ENCODE peak calls at places on chromosomes 3 and 15, in eight cellular contexts. E is endothelial cell, J is T-helper 1 cell, Z is RCC 7860, C is NCI-H2081, G is H7, B is NCI-H1694 treated with DMSO at 0.1 percent for 48 hours, I is right atrium auricular region. X is an unnamed sample.

GRCh38 chr3:171556574-171557145 is 96.5 kb upstream of the TNIK start:
- DNase-seq in E (no peak), J (no peak), Z (peak), C (peak), G (no peak), B (peak), I (no peak), X (no peak)

GRCh38 chr3:188978772-188979171 is 193.0 kb upstream of the TPRG1 start:
- DNase-seq in E (no peak), J (no peak), Z (peak), C (no peak), G (no peak), B (peak), I (no peak), X (no peak)

GRCh38 chr3:119323401-119324107 is 29.4 kb downstream of the ARHGAP31 start:
- DNase-seq in E (no peak), J (peak), Z (no peak), C (peak), G (peak), B (no peak), I (no peak), X (no peak)

GRCh38 chr3:65667963-65668362 is 370.8 kb downstream of the MAGI1 start:
- DNase-seq in E (no peak), J (no peak), Z (no peak), C (no peak), G (no peak), B (no peak), I (no peak), X (no peak)

GRCh38 chr15:89876736-89877135 is 17.1 kb downstream of the AP3S2 start:
- DNase-seq in E (no peak), J (no peak), Z (no peak), C (no peak), G (no peak), B (no peak), I (no peak), X (no peak)

GRCh38 chr15:59736181-59736580 is 47.1 kb upstream of the BNIP2 start:
- DNase-seq in E (no peak), J (no peak), Z (no peak), C (no peak), G (peak), B (no peak), I (no peak), X (no peak)

GRCh38 chr15:66849393-66849745 is 147.3 kb downstream of the SMAD6 start:
- DNase-seq in E (no peak), J (no peak), Z (no peak), C (no peak), G (no peak), B (no peak), I (no peak), X (no peak)

GRCh38 chr15:57356636-57357035 is 19.7 kb upstream of the CGNL1 start:
- DNase-seq in E (no peak), J (no peak), Z (peak), C (no peak), G (no peak), B (no peak), I (no peak), X (no peak)

GRCh38 chr15:99474981-99475753 is 90.6 kb upstream of the MEF2A start:
- DNase-seq in E (no peak), J (no peak), Z (no peak), C (no peak), G (peak), B (no peak), I (peak), X (no peak)

GRCh38 chr3:132164469-132165092 is 129.8 kb upstream of the CPNE4 start:
- DNase-seq in E (no peak), J (no peak), Z (no peak), C (no peak), G (no peak), B (no peak), I (no peak), X (no peak)

GRCh38 chr15:64288577-64288976 is 67.4 kb downstream of the CSNK1G1 start:
- DNase-seq in E (no peak), J (no peak), Z (no peak), C (no peak), G (no peak), B (no peak), I (no peak), X (no peak)

GRCh38 chr15:28098766-28099554 is at the start of gene OCA2:
- DNase-seq in E (peak), J (peak), Z (no peak), C (no peak), G (peak), B (peak), I (no peak), X (no peak)

GRCh38 chr3:104286645-104287044 is 1080.1 kb upstream of the ALCAM start:
- DNase-seq in E (no peak), J (no peak), Z (no peak), C (no peak), G (no peak), B (no peak), I (no peak), X (no peak)

GRCh38 chr3:42500091-42500490 is 2.4 kb upstream of the VIPR1 start:
- DNase-seq in E (no peak), J (no peak), Z (no peak), C (no peak), G (no peak), B (no peak), I (peak), X (no peak)

GRCh38 chr3:43996379-43997301 is 245.0 kb upstream of the TOPAZ1 start:
- DNase-seq in E (peak), J (no peak), Z (no peak), C (peak), G (peak), B (no peak), I (no peak), X (no peak)

GRCh38 chr3:52292247-52293065 is 4.8 kb downstream of the GLYCTK start:
- DNase-seq in E (no peak), J (no peak), Z (no peak), C (no peak), G (peak), B (no peak), I (no peak), X (no peak)

GRCh38 chr3:148203263-148204010 is 494.3 kb upstream of the AGTR1 start:
- DNase-seq in E (no peak), J (no peak), Z (no peak), C (no peak), G (no peak), B (no peak), I (no peak), X (no peak)

GRCh38 chr15:93485922-93486327 is 396.9 kb upstream of the RGMA start:
- DNase-seq in E (no peak), J (no peak), Z (no peak), C (no peak), G (no peak), B (no peak), I (peak), X (no peak)

GRCh38 chr3:15268033-15268631 is 62.1 kb downstream of the CAPN7 start:
- DNase-seq in E (peak), J (peak), Z (peak), C (peak), G (peak), B (peak), I (peak), X (peak)

GRCh38 chr15:34993413-34993812 is 5.3 kb upstream of the ZNF770 start:
- DNase-seq in E (no peak), J (no peak), Z (no peak), C (no peak), G (no peak), B (no peak), I (no peak), X (no peak)

GRCh38 chr15:68431037-68431791 is 749 bp downstream of the ITGA11 start:
- DNase-seq in E (peak), J (no peak), Z (no peak), C (no peak), G (peak), B (no peak), I (peak), X (no peak)

GRCh38 chr15:57150066-57150865 is 226.0 kb upstream of the CGNL1 start:
- DNase-seq in E (no peak), J (no peak), Z (no peak), C (no peak), G (no peak), B (no peak), I (no peak), X (no peak)

GRCh38 chr3:64595253-64595694 is 92.5 kb downstream of the ADAMTS9 start:
- DNase-seq in E (no peak), J (no peak), Z (peak), C (no peak), G (no peak), B (no peak), I (peak), X (no peak)

GRCh38 chr3:25533365-25533764 is 105.3 kb downstream of the RARB start:
- DNase-seq in E (no peak), J (no peak), Z (no peak), C (no peak), G (no peak), B (no peak), I (no peak), X (no peak)

GRCh38 chr3:82033186-82033585 is 271.7 kb upstream of the GBE1 start:
- DNase-seq in E (no peak), J (no peak), Z (no peak), C (no peak), G (no peak), B (no peak), I (no peak), X (no peak)

GRCh38 chr15:61447981-61448380 is 218.9 kb upstream of the RORA start:
- DNase-seq in E (no peak), J (no peak), Z (no peak), C (no peak), G (no peak), B (no peak), I (no peak), X (no peak)

GRCh38 chr15:57772223-57772957 is 65.9 kb downstream of the POLR2M start:
- DNase-seq in E (no peak), J (no peak), Z (no peak), C (no peak), G (peak), B (no peak), I (no peak), X (no peak)

GRCh38 chr15:43268111-43269105 is 1.7 kb upstream of the TGM5 start:
- DNase-seq in E (peak), J (no peak), Z (no peak), C (no peak), G (peak), B (no peak), I (peak), X (peak)

GRCh38 chr3:7750296-7750695 is 751.3 kb upstream of the LMCD1 start:
- DNase-seq in E (no peak), J (no peak), Z (no peak), C (no peak), G (no peak), B (no peak), I (no peak), X (no peak)

GRCh38 chr3:190183121-190183520 is 62.4 kb upstream of the P3H2 start:
- DNase-seq in E (no peak), J (no peak), Z (peak), C (no peak), G (peak), B (no peak), I (no peak), X (no peak)

GRCh38 chr3:78494831-78495230 is 1273.0 kb downstream of the ROBO1 start:
- DNase-seq in E (no peak), J (no peak), Z (no peak), C (no peak), G (no peak), B (peak), I (no peak), X (no peak)

GRCh38 chr3:178076718-178077117 is 459.5 kb upstream of the KCNMB2 start:
- DNase-seq in E (no peak), J (no peak), Z (no peak), C (no peak), G (no peak), B (no peak), I (no peak), X (no peak)

GRCh38 chr3:193829781-193830180 is 236.8 kb downstream of the OPA1 start:
- DNase-seq in E (no peak), J (no peak), Z (peak), C (no peak), G (no peak), B (no peak), I (no peak), X (no peak)

GRCh38 chr3:33440328-33440577 is at the start of gene UBP1:
- DNase-seq in E (peak), J (no peak), Z (no peak), C (no peak), G (peak), B (no peak), I (no peak), X (peak)

GRCh38 chr3:141422961-141423582 is 54.8 kb downstream of the ZBTB38 start:
- DNase-seq in E (no peak), J (no peak), Z (no peak), C (no peak), G (no peak), B (no peak), I (no peak), X (no peak)

GRCh38 chr3:188749010-188749617 is 422.7 kb upstream of the TPRG1 start:
- DNase-seq in E (peak), J (peak), Z (no peak), C (no peak), G (peak), B (no peak), I (no peak), X (no peak)

GRCh38 chr15:61032600-61033286 is 196.4 kb downstream of the RORA start:
- DNase-seq in E (no peak), J (no peak), Z (no peak), C (peak), G (no peak), B (no peak), I (no peak), X (no peak)

GRCh38 chr3:58471025-58471887 is 20.6 kb upstream of the KCTD6 start:
- DNase-seq in E (no peak), J (no peak), Z (peak), C (peak), G (no peak), B (peak), I (no peak), X (no peak)

GRCh38 chr3:194158942-194159439 is 23.0 kb downstream of the HES1 start:
- DNase-seq in E (no peak), J (no peak), Z (no peak), C (no peak), G (no peak), B (no peak), I (no peak), X (no peak)

X was measured in GM19239.